ENCODE peak calls at places on chromosomes 2 and 18, in ten cellular contexts. K, I, B, R, E, A, O, F, G and P are unnamed samples.

GRCh38 chr2:219430633-219431615 is 3.7 kb upstream of the SPEG start:
- DNase-seq in F (peak), O (peak), B (no peak), A (peak), K (no peak), I (peak), R (no peak), E (peak), G (no peak), P (no peak)

GRCh38 chr2:32688511-32688910 is 60.7 kb downstream of the TTC27 start:
- DNase-seq in G (no peak), K (peak), B (no peak), A (peak), I (peak), E (peak), R (no peak), F (no peak), O (no peak), P (peak)

GRCh38 chr2:183255406-183255805 is 131.2 kb downstream of the NUP35 start:
- DNase-seq in G (no peak), B (no peak), E (no peak), K (no peak), R (no peak), O (no peak), A (no peak), F (no peak), I (no peak), P (no peak)

GRCh38 chr2:18362696-18363095 is 197.8 kb downstream of the RDH14 start:
- DNase-seq in A (peak), B (no peak), I (no peak), G (no peak), E (peak), O (no peak), R (no peak), F (no peak), K (peak), P (no peak)

GRCh38 chr2:63424329-63425078 is 163.8 kb downstream of the WDPCP start:
- DNase-seq in O (peak), G (peak), I (peak), F (no peak), K (peak), R (no peak), E (peak), A (peak), B (no peak), P (peak)

GRCh38 chr2:166382-166781 is 97.5 kb downstream of the SH3YL1 start:
- DNase-seq in E (no peak), I (no peak), B (no peak), F (no peak), A (no peak), K (no peak), O (no peak), R (no peak), G (no peak), P (no peak)

GRCh38 chr2:45494275-45494977 is 116.6 kb downstream of the SRBD1 start:
- DNase-seq in K (peak), I (peak), R (no peak), B (no peak), O (peak), F (no peak), G (peak), A (peak), E (peak), P (peak)

GRCh38 chr2:216083464-216084279 is 2.0 kb downstream of the TMEM169 start:
- DNase-seq in B (no peak), R (no peak), G (no peak), E (no peak), K (peak), A (peak), O (no peak), I (no peak), F (no peak), P (no peak)

GRCh38 chr18:24190590-24190989 is 51.7 kb downstream of the CABYR start:
- DNase-seq in R (no peak), K (no peak), E (no peak), B (no peak), I (no peak), F (no peak), A (no peak), O (no peak), G (no peak), P (no peak)

GRCh38 chr18:8607776-8608682 is 1.2 kb upstream of the RAB12 start:
- DNase-seq in I (peak), B (no peak), A (peak), K (no peak), E (no peak), G (no peak), R (peak), O (peak), F (no peak), P (no peak)

GRCh38 chr2:108987111-108987510 is 1.9 kb downstream of the EDAR start:
- DNase-seq in I (no peak), R (no peak), F (no peak), A (no peak), B (no peak), E (no peak), O (no peak), K (no peak), G (no peak), P (no peak)

GRCh38 chr2:30122362-30122761 is 24.4 kb upstream of the YPEL5 start:
- DNase-seq in R (no peak), K (no peak), I (no peak), F (no peak), G (no peak), B (no peak), O (no peak), E (no peak), A (no peak), P (no peak)

GRCh38 chr2:190766581-190766980 is 114.0 kb upstream of the GLS start:
- DNase-seq in O (no peak), K (no peak), G (no peak), R (no peak), A (no peak), E (no peak), I (no peak), F (no peak), B (no peak), P (no peak)

GRCh38 chr2:165475270-165476004 is 5.9 kb downstream of the CSRNP3 start:
- DNase-seq in F (no peak), O (no peak), B (no peak), E (no peak), A (no peak), I (no peak), K (no peak), G (no peak), R (no peak), P (no peak)

GRCh38 chr2:194564422-194564821 is 1092.6 kb upstream of the SLC39A10 start:
- DNase-seq in R (no peak), B (no peak), F (no peak), K (no peak), E (no peak), A (no peak), O (no peak), I (no peak), G (peak), P (no peak)

GRCh38 chr2:96769816-96770215 is 9.1 kb downstream of the CNNM4 start:
- DNase-seq in R (no peak), A (no peak), I (no peak), K (no peak), G (no peak), F (peak), E (no peak), B (peak), O (no peak), P (no peak)

DNA sequence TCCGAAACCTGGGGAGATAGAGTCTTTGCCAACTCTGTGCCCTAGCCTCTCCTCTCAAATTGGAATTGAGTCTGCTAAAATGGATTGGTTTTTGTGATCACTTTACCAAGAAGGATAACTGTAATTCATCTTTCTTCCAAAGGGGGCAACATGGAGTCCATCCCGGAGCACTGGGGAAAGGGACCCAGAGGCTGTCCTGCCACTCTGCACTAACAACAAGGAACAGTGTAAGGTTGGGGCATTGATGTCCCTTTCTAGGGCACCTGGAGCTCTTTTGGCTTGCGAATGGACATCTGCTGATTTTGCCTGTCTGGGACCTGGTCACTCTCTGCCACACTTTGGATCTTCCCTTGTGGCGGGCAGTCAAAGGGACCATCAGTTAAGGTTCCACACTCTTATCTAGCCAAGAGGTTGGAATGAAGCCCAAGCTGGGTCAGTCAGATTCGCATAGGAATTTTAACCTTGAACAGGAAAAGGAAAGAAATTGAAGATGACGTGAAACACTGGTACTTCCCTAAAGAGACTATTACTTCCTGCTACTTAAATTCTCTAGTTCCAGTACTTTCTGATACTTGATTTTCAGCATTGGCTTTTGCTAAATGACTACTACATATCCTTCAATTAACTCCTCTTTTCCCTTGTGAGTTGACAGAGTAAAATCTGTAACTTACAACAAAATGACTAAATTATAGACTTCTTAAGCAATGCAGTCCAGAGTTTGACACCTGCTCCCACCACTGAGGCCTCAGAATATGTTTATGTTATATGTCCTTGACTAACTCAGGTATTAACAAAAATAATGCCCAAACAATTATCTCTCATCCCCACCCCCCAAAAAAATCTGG is 64.7 kb upstream of the KLF7 start:
- DNase-seq in I (peak), F (no peak), B (no peak), G (peak), O (peak), R (no peak), E (no peak), K (no peak), A (no peak), P (no peak)
- TF ChIP-seq CTCF in I (peak), F (peak), B (no peak), G (peak), O (peak), R (no peak), E (peak), K (peak), A (peak), P (peak)

DNA sequence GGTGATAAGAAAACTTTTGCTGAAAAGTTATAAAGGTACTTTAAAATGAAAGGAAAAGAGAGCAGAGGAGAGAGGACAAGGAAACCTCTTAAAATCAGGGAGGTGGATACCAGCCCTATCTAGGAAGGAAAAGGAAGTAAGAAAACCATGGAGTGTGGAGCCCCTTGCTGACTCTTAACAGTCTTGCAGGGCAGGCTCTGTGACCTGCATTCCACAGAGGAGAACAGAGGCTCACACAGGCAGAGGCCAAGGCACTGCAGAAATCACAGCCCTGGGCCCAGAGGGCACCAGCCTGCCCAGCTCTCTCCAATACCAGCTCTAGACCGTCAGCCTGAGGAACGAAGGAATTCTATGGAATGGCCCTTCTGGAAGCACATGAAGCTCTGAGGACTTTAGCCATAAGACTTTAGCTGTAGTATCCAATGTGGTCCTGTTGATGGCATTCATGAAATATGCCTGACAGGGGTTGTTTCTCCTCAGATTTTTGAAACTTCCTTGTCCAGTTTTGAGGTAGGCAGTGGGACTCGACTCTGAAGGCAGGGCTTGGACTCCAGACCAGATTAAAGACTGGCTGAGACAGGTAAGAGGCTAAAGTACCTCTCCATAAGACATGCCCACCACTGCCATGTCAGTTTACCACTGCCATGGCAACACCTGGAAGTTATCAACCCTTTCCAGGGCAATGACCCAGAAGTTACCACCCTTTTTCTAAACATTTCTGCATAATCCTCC is 216.3 kb downstream of the ANAPC1 start:
- DNase-seq in I (no peak), R (no peak), B (peak), G (no peak), E (peak), A (peak), F (no peak), O (no peak), K (no peak), P (no peak)
- TF ChIP-seq CTCF in I (no peak), R (peak), B (no peak), G (peak), E (peak), A (peak), F (peak), O (no peak), K (peak), P (no peak)

GRCh38 chr2:223760838-223761502 is 76.4 kb downstream of the AP1S3 start:
- DNase-seq in G (peak), R (no peak), K (peak), E (peak), O (peak), I (peak), A (peak), B (peak), F (no peak), P (peak)
- TF ChIP-seq CTCF in G (no peak), R (no peak), K (peak), E (peak), O (peak), I (peak), A (no peak), B (no peak), F (no peak), P (no peak)

DNA sequence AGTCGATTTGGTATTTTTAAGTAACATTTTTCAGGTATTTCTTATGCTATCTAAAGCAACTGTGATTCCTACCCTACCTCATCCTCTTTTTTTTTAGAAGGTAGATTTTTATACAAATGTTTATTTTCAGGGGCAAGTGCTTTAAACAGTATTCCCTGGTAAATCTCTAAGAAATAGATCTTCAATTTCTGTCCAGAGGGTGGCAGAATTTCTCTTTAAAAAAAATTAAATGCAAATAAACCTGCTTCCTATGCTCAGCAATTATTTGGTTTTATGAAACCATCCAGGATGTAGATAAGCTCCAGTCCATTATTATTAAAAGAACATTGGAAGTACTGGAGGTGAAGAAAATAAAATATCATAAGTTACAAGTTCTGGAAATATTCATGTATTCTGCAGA is 191.9 kb downstream of the MYO3B start:
- DNase-seq in B (no peak), F (no peak), I (no peak), A (peak), O (peak), K (peak), G (peak), E (peak), R (no peak), P (no peak)
- TF ChIP-seq CTCF in B (no peak), F (peak), I (no peak), A (no peak), O (peak), K (no peak), G (peak), E (peak), R (no peak), P (no peak)

GRCh38 chr2:46564350-46564749 is 85.0 kb downstream of the TMEM247 start:
- DNase-seq in I (no peak), A (no peak), R (no peak), G (no peak), K (no peak), O (no peak), B (no peak), F (no peak), E (no peak), P (no peak)

GRCh38 chr2:46565364-46565763 is 86.0 kb downstream of the TMEM247 start:
- DNase-seq in K (no peak), G (peak), F (no peak), R (no peak), O (no peak), B (no peak), A (no peak), E (no peak), I (no peak), P (no peak)

GRCh38 chr2:46563110-46563731 is 83.9 kb downstream of the TMEM247 start:
- DNase-seq in R (no peak), E (no peak), B (no peak), K (no peak), I (no peak), F (no peak), A (no peak), G (no peak), O (no peak), P (no peak)

GRCh38 chr2:46562451-46562841 is 83.1 kb downstream of the TMEM247 start:
- DNase-seq in E (no peak), I (no peak), K (no peak), A (no peak), B (no peak), R (no peak), F (no peak), O (no peak), G (peak), P (no peak)

GRCh38 chr2:46564811-46565241 is 85.5 kb downstream of the TMEM247 start:
- DNase-seq in I (no peak), G (no peak), K (no peak), O (peak), R (no peak), F (no peak), A (no peak), B (no peak), E (no peak), P (no peak)
- TF ChIP-seq CTCF in I (no peak), G (peak), K (no peak), O (peak), R (no peak), F (peak), A (no peak), B (no peak), E (peak), P (no peak)

GRCh38 chr2:50535256-50535655 is 496.7 kb downstream of the NRXN1 start:
- DNase-seq in R (no peak), K (no peak), I (no peak), B (no peak), F (no peak), G (no peak), O (no peak), A (no peak), E (no peak), P (no peak)

GRCh38 chr2:50538137-50538536 is 493.8 kb downstream of the NRXN1 start:
- DNase-seq in A (no peak), F (no peak), R (no peak), G (no peak), I (no peak), O (no peak), E (no peak), B (no peak), K (no peak), P (no peak)

GRCh38 chr2:50535971-50536759 is 495.8 kb downstream of the NRXN1 start:
- DNase-seq in E (no peak), R (no peak), K (peak), B (no peak), O (peak), I (peak), F (no peak), G (peak), A (peak), P (no peak)
- TF ChIP-seq CTCF in E (peak), R (peak), K (peak), B (no peak), O (peak), I (peak), F (peak), G (peak), A (peak), P (no peak)

GRCh38 chr2:43515248-43515647 is 80.6 kb downstream of the THADA start:
- DNase-seq in K (no peak), A (no peak), E (no peak), F (no peak), I (no peak), R (no peak), G (no peak), O (no peak), B (no peak), P (no peak)
- TF ChIP-seq CTCF in K (no peak), A (no peak), E (no peak), F (no peak), I (no peak), R (no peak), G (no peak), O (no peak), B (no peak), P (no peak)